ENCODE peak calls at places on chromosome 11, in four cellular contexts. X is A549, V is heart left ventricle, T is GM20000. K is an unnamed sample.

GRCh38 chr11:88421530-88421929 is 84.0 kb upstream of the CTSC start:
- DNase-seq in X (no peak), V (peak), T (peak), K (peak)

GRCh38 chr11:116500002-116500832 is 272.6 kb downstream of the BUD13 start:
- DNase-seq in X (no peak), V (no peak), T (no peak), K (no peak)

GRCh38 chr11:33716236-33716635 is 15.6 kb upstream of the C11orf91 start:
- DNase-seq in X (peak), V (no peak), T (no peak), K (no peak)

GRCh38 chr11:35313066-35313765 is 106.1 kb downstream of the SLC1A2 start:
- DNase-seq in X (no peak), V (no peak), T (peak), K (peak)

GRCh38 chr11:99351620-99352019 is 330.9 kb downstream of the CNTN5 start:
- DNase-seq in X (no peak), V (no peak), T (no peak), K (no peak)

GRCh38 chr11:116851631-116852030 is 14.2 kb upstream of the APOA1 start:
- DNase-seq in X (no peak), V (no peak), T (no peak), K (no peak)

GRCh38 chr11:94504689-94505293 is 7.5 kb upstream of the C11orf97 start:
- DNase-seq in X (peak), V (no peak), T (peak), K (peak)

GRCh38 chr11:79794484-79795393 is 353.9 kb upstream of the TENM4 start:
- DNase-seq in X (no peak), V (no peak), T (no peak), K (no peak)

GRCh38 chr11:8250981-8251620 is 12.6 kb downstream of the LMO1 start:
- DNase-seq in X (no peak), V (no peak), T (no peak), K (no peak)

GRCh38 chr11:106395716-106396349 is 318.4 kb downstream of the AASDHPPT start:
- DNase-seq in X (no peak), V (no peak), T (no peak), K (no peak)

GRCh38 chr11:78576549-78577097 is 2.0 kb upstream of the NARS2 start:
- DNase-seq in X (no peak), V (no peak), T (no peak), K (no peak)

GRCh38 chr11:111510311-111510710 is 1.9 kb downstream of the BTG4 start:
- DNase-seq in X (no peak), V (no peak), T (no peak), K (no peak)

GRCh38 chr11:11261629-11262028 is 91.4 kb downstream of the CSNK2A3 start:
- DNase-seq in X (no peak), V (no peak), T (no peak), K (no peak)

GRCh38 chr11:64285885-64286800 is 495 bp downstream of the GPR137 start:
- DNase-seq in X (peak), V (no peak), T (no peak), K (no peak)

GRCh38 chr11:116960916-116961315 is 123.5 kb upstream of the APOA1 start:
- DNase-seq in X (no peak), V (no peak), T (no peak), K (no peak)

GRCh38 chr11:2575611-2576051 is 124.2 kb downstream of the KCNQ1OT1 start:
- DNase-seq in X (no peak), V (peak), T (no peak), K (no peak)

GRCh38 chr11:79762271-79762935 is 321.6 kb upstream of the TENM4 start:
- DNase-seq in X (peak), V (no peak), T (no peak), K (no peak)

GRCh38 chr11:1260023-1260501 is 37.2 kb downstream of the MUC5B start:
- DNase-seq in X (peak), V (no peak), T (peak), K (no peak)

GRCh38 chr11:1261241-1262071 is 38.6 kb downstream of the MUC5B start:
- DNase-seq in X (no peak), V (no peak), T (no peak), K (no peak)

GRCh38 chr11:1260620-1261019 is 37.8 kb downstream of the MUC5B start:
- DNase-seq in X (no peak), V (no peak), T (no peak), K (no peak)

GRCh38 chr11:1262172-1263006 is 39.5 kb downstream of the MUC5B start:
- DNase-seq in X (peak), V (peak), T (peak), K (peak)

GRCh38 chr11:1263036-1263435 is 40.2 kb downstream of the MUC5B start:
- DNase-seq in X (no peak), V (no peak), T (no peak), K (no peak)
- TF ChIP-seq CTCF in X (no peak), V (no peak), T (no peak), K (no peak)

DNA sequence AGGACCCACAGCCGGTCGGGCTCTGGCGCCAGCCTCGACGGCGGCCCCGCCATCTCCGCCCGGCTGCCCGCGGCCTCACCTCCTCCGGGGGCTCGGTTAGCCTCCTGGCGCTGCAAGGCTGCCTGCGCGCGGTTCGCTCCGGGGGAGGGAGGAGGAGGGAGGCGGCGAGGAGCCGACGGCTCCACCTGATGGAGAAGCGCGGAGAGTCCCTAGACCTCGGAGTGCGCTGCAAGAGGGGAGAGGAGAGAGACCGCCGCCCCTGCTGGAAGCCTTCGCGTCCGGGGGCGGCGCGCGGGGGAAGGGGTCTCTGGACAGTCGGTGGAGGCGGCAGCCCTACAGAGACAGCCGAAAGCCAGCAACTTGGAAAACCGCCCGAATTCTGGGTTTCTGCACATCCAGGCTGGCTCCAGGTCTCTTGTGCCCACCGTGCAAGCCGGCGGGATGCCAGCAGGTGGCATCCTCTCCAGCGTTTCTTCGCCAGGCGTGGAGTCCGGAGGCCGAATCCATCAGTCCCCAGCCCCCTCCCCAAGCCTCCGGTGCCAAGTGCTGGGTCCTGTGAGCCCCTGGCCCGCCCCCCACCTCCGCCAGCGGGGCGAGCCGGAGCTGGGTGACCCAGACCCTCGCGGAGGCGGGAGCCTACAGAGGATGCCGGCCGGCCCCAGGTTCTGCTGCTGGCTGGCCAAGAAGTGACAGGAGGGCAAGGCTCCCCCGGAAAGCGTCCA is 2.9 kb upstream of the KIRREL3 start:
- DNase-seq in X (peak), V (no peak), T (peak), K (peak)
- TF ChIP-seq CTCF in X (peak), V (no peak), T (peak), K (peak)

GRCh38 chr11:788009-788640 is 1.8 kb downstream of the CEND1 start:
- DNase-seq in X (no peak), V (no peak), T (no peak), K (no peak)
- TF ChIP-seq CTCF in X (no peak), V (no peak), T (no peak), K (no peak)

DNA sequence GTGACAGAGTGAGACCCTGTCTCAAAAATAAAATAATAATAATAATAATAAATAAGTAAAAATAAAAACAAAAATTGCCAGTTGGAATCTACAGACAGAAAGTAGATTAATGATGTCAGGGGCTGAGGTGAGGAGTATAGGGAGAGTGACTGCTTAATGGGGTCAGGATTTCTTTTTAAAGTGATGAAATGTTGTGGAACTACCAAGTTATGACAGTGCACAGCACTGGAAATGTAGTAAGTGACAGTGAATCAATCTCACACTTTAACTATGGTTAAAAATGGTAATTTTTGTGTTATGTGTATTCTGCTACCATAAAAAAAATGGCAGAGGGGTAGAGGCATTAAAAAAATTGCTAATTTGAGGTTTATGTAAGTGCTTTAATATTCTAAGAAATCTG is 87.2 kb downstream of the ATG16L2 start:
- DNase-seq in X (no peak), V (no peak), T (no peak), K (no peak)
- TF ChIP-seq CTCF in X (no peak), V (no peak), T (no peak), K (no peak)